ENCODE peak calls at places on chromosome 2, in nine cellular contexts. C is hepatocyte, D is ascending aorta, Z is fibroblast of pulmonary artery, M is thyroid gland, Y is fibroblast of mammary gland, B is GM23338, X is heart right ventricle, W is cardiac fibroblast. N is an unnamed sample.

GRCh38 chr2:68357608-68358337 is 7.3 kb upstream of the PLEK start:
- DNase-seq in M (no peak), Y (peak), D (peak), B (peak), Z (peak), X (peak), W (peak), C (peak), N (no peak)

GRCh38 chr2:30197570-30197969 is 33.8 kb upstream of the LBH start:
- DNase-seq in Y (no peak), D (no peak), C (no peak), Z (no peak), M (no peak), W (no peak), X (no peak), B (peak), N (no peak)

GRCh38 chr2:197191177-197191947 is 119.2 kb downstream of the ANKRD44 start:
- DNase-seq in Y (peak), D (no peak), X (no peak), M (no peak), B (peak), W (peak), Z (peak), C (peak), N (no peak)

GRCh38 chr2:200042944-200043343 is 87.6 kb downstream of the MAIP1 start:
- DNase-seq in B (no peak), X (no peak), C (no peak), M (no peak), Y (peak), D (no peak), Z (no peak), W (peak), N (no peak)

GRCh38 chr2:105470979-105471378 is 72.1 kb upstream of the FHL2 start:
- DNase-seq in D (no peak), X (no peak), Z (no peak), W (no peak), B (no peak), M (no peak), C (no peak), Y (no peak), N (no peak)

GRCh38 chr2:176885661-176886060 is 326.9 kb upstream of the HNRNPA3 start:
- DNase-seq in M (no peak), Y (no peak), W (no peak), X (no peak), B (no peak), Z (no peak), C (no peak), D (no peak), N (no peak)

GRCh38 chr2:166563894-166564293 is 69.8 kb upstream of the SCN7A start:
- DNase-seq in Z (no peak), Y (peak), B (no peak), M (no peak), W (no peak), D (no peak), X (no peak), C (no peak), N (no peak)

GRCh38 chr2:166593403-166593802 is 99.4 kb upstream of the SCN7A start:
- DNase-seq in X (no peak), W (peak), M (no peak), C (no peak), B (no peak), Z (peak), Y (peak), D (no peak), N (no peak)

GRCh38 chr2:84735383-84735782 is 145.5 kb downstream of the TRABD2A start:
- DNase-seq in W (no peak), M (no peak), Y (peak), C (no peak), Z (no peak), D (no peak), X (no peak), B (no peak), N (no peak)

GRCh38 chr2:28674062-28674712 is 77.4 kb upstream of the PPP1CB start:
- DNase-seq in X (no peak), C (no peak), D (no peak), W (peak), Z (peak), M (no peak), Y (no peak), B (no peak), N (no peak)

GRCh38 chr2:234827096-234827860 is 124.5 kb upstream of the SH3BP4 start:
- DNase-seq in W (peak), M (no peak), Y (no peak), C (no peak), D (no peak), X (no peak), Z (no peak), B (no peak), N (no peak)

GRCh38 chr2:179037807-179038206 is 12.1 kb downstream of the CCDC141 start:
- DNase-seq in M (no peak), Z (no peak), X (no peak), D (no peak), W (no peak), B (no peak), Y (no peak), C (no peak), N (no peak)

GRCh38 chr2:150156940-150157339 is 330.5 kb downstream of the RND3 start:
- DNase-seq in Z (no peak), M (no peak), D (no peak), X (no peak), B (no peak), Y (no peak), W (no peak), C (no peak), N (no peak)

GRCh38 chr2:150450765-150451164 is 36.7 kb downstream of the RND3 start:
- DNase-seq in Z (peak), X (no peak), W (no peak), C (no peak), Y (peak), D (no peak), B (no peak), M (no peak), N (no peak)

GRCh38 chr2:106995560-106995959 is 109.6 kb upstream of the ST6GAL2 start:
- DNase-seq in C (no peak), Y (peak), W (peak), M (no peak), Z (peak), D (peak), X (no peak), B (no peak), N (no peak)

GRCh38 chr2:26485725-26486418 is 7.9 kb upstream of the OTOF start:
- DNase-seq in B (no peak), D (no peak), W (no peak), X (no peak), Y (no peak), M (no peak), C (no peak), Z (no peak), N (no peak)

GRCh38 chr2:201151127-201152074 is 31.5 kb upstream of the CASP10 start:
- DNase-seq in W (peak), X (no peak), M (no peak), Y (peak), D (no peak), Z (peak), B (no peak), C (no peak), N (no peak)

GRCh38 chr2:205704101-205704741 is 21.9 kb downstream of the NRP2 start:
- DNase-seq in Y (peak), D (no peak), M (peak), X (no peak), C (no peak), Z (peak), B (no peak), W (no peak), N (no peak)

GRCh38 chr2:1751768-1752725 is 7.7 kb upstream of the PXDN start:
- DNase-seq in X (no peak), W (no peak), Z (no peak), Y (no peak), M (no peak), C (no peak), B (no peak), D (peak), N (no peak)

GRCh38 chr2:191167766-191168165 is 17.0 kb upstream of the STAT4 start:
- DNase-seq in D (no peak), C (no peak), Y (peak), X (no peak), M (no peak), B (no peak), W (peak), Z (peak), N (no peak)

GRCh38 chr2:199458017-199458805 is 472 bp upstream of the SATB2 start:
- DNase-seq in M (no peak), Y (peak), X (no peak), D (no peak), W (no peak), B (peak), C (peak), Z (peak), N (no peak)

GRCh38 chr2:238169021-238169707 is 10.4 kb downstream of the ERFE start:
- DNase-seq in X (no peak), W (peak), C (no peak), B (no peak), D (peak), M (no peak), Z (peak), Y (peak), N (peak)

GRCh38 chr2:6924918-6925194 is 7.6 kb downstream of the RNF144A start:
- DNase-seq in B (no peak), Z (no peak), Y (no peak), X (no peak), D (no peak), C (no peak), W (no peak), M (no peak), N (no peak)

GRCh38 chr2:64212346-64212745 is 68.1 kb upstream of the PELI1 start:
- DNase-seq in D (no peak), B (no peak), M (no peak), Y (peak), W (peak), X (no peak), Z (peak), C (no peak), N (no peak)

GRCh38 chr2:9800975-9801723 is 42.1 kb upstream of the TAF1B start:
- DNase-seq in X (no peak), M (no peak), Y (peak), D (no peak), C (no peak), W (peak), Z (peak), B (no peak), N (no peak)

GRCh38 chr2:25347205-25347815 is 5.6 kb upstream of the DNMT3A start:
- DNase-seq in X (no peak), D (no peak), W (no peak), C (peak), Y (peak), B (no peak), Z (no peak), M (no peak), N (no peak)

GRCh38 chr2:152716805-152717241 is 438 bp downstream of the PRPF40A start:
- DNase-seq in M (peak), Z (no peak), C (peak), W (peak), B (peak), Y (peak), X (no peak), D (peak), N (no peak)

GRCh38 chr2:120783371-120783791 is 47.7 kb downstream of the GLI2 start:
- DNase-seq in D (no peak), C (no peak), M (no peak), Z (peak), X (no peak), Y (peak), B (peak), W (peak), N (no peak)

GRCh38 chr2:100260712-100261620 is 61.3 kb downstream of the LONRF2 start:
- DNase-seq in M (peak), D (peak), B (peak), Z (peak), Y (peak), X (peak), W (peak), C (peak), N (no peak)

GRCh38 chr2:182591774-182592173 is 124.3 kb upstream of the DNAJC10 start:
- DNase-seq in W (no peak), D (no peak), B (peak), C (no peak), Z (no peak), M (no peak), Y (no peak), X (no peak), N (no peak)

GRCh38 chr2:242010567-242011513 is 141.3 kb downstream of the RTP5 start:
- DNase-seq in X (no peak), D (peak), W (no peak), B (no peak), Z (peak), Y (no peak), M (no peak), C (no peak), N (no peak)

GRCh38 chr2:228180126-228181097 is 1.1 kb downstream of the SPHKAP start:
- DNase-seq in B (peak), M (no peak), Y (no peak), X (peak), W (no peak), Z (no peak), D (no peak), C (no peak), N (no peak)

GRCh38 chr2:9739508-9739907 is 103.8 kb upstream of the TAF1B start:
- DNase-seq in M (peak), X (peak), C (no peak), D (peak), Y (no peak), B (no peak), W (peak), Z (peak), N (no peak)

GRCh38 chr2:233387225-233387624 is 32.9 kb downstream of the DGKD start:
- DNase-seq in X (no peak), M (no peak), Y (no peak), C (no peak), W (no peak), D (no peak), B (no peak), Z (no peak), N (no peak)

GRCh38 chr2:25339791-25340339 is 1.9 kb downstream of the DNMT3A start:
- DNase-seq in B (peak), C (peak), W (no peak), Y (no peak), M (peak), Z (no peak), X (no peak), D (no peak), N (no peak)

GRCh38 chr2:76341439-76341838 is 630.7 kb upstream of the GCFC2 start:
- DNase-seq in B (no peak), Z (no peak), D (no peak), M (no peak), Y (no peak), X (no peak), W (no peak), C (no peak), N (no peak)

GRCh38 chr2:39725401-39725800 is 53.7 kb downstream of the THUMPD2 start:
- DNase-seq in M (no peak), C (no peak), X (no peak), Z (peak), D (no peak), W (no peak), Y (peak), B (no peak), N (no peak)

GRCh38 chr2:216994231-216994997 is 134.6 kb upstream of the TNP1 start:
- DNase-seq in B (no peak), Z (no peak), C (no peak), W (no peak), X (no peak), D (no peak), M (no peak), Y (no peak), N (no peak)

GRCh38 chr2:216989335-216990129 is 129.7 kb upstream of the TNP1 start:
- DNase-seq in B (no peak), D (no peak), C (no peak), Y (peak), W (peak), Z (peak), X (no peak), M (no peak), N (no peak)

GRCh38 chr2:216992056-216992455 is 132.2 kb upstream of the TNP1 start:
- DNase-seq in B (no peak), W (peak), X (peak), M (no peak), D (no peak), Y (peak), Z (no peak), C (no peak), N (no peak)

GRCh38 chr2:216987176-216987809 is 127.4 kb upstream of the TNP1 start:
- DNase-seq in M (no peak), X (no peak), Z (no peak), C (no peak), Y (peak), D (no peak), B (no peak), W (no peak), N (no peak)

DNA sequence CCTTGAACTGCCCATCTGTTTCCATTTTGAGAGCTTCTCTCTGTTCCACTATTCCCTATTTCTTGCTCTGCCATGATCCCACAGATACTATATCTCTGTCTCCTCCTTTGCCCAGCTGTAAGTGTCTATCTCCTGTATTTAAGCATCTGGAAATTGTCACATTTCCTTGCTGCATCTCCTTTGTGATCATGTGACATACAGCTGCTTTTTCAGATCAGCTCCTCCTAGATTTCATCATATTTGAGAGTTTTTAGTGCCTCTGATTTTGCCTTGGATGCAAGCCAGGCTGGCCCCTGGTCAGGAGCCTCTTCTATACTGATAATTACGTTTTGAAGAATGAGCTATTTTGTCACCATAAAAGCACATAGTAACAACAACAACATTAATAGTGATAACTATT is 131.7 kb upstream of the TNP1 start:
- DNase-seq in Y (peak), Z (peak), B (no peak), W (peak), C (no peak), M (no peak), X (peak), D (no peak), N (no peak)
- H3K4me3 ChIP-seq in Y (no peak), Z (no peak), B (no peak), W (no peak), C (no peak), M (no peak), X (no peak), D (no peak), N (no peak)

DNA sequence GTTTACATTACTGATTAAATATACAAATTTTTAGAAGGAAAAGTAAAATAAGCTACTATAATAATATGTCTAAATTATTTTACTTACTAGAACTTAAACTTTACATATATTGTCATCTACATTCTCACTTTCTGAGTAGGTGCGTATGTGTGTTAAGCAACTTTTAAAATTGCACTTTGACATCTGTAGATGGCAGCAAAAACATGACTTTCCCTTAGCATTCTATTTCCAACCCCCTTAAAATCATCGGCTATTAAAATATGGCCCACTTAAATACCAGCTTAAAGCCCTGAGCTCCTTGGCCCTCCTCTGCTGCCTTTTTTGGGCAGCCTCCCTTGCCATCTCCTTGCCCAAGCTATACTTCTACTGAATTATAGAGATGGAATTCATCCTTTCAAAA is 78.0 kb downstream of the UPP2 start:
- DNase-seq in B (peak), W (peak), C (no peak), Z (peak), Y (peak), X (no peak), D (no peak), M (no peak), N (no peak)
- TF ChIP-seq CTCF in B (peak), W (peak), C (peak), Z (peak), Y (peak), X (peak), D (no peak), M (no peak), N (no peak)

GRCh38 chr2:158755738-158756137 is 39.4 kb upstream of the DAPL1 start:
- DNase-seq in Z (no peak), W (no peak), Y (no peak), D (no peak), B (peak), M (no peak), X (no peak), C (no peak), N (no peak)

GRCh38 chr2:158755310-158755709 is 39.8 kb upstream of the DAPL1 start:
- DNase-seq in W (no peak), C (peak), B (no peak), M (no peak), X (no peak), D (no peak), Y (peak), Z (no peak), N (no peak)

GRCh38 chr2:158756331-158756730 is 38.8 kb upstream of the DAPL1 start:
- DNase-seq in Y (peak), Z (no peak), C (no peak), M (no peak), D (no peak), W (no peak), B (no peak), X (no peak), N (no peak)

GRCh38 chr2:158754303-158754611 is 40.9 kb upstream of the DAPL1 start:
- DNase-seq in C (no peak), W (no peak), B (no peak), M (no peak), Z (no peak), D (no peak), X (no peak), Y (no peak), N (no peak)

GRCh38 chr2:158753561-158754302 is 41.4 kb upstream of the DAPL1 start:
- DNase-seq in C (peak), M (peak), B (peak), X (no peak), Y (peak), Z (peak), D (no peak), W (peak), N (no peak)
- H3K4me3 ChIP-seq in C (no peak), M (no peak), B (peak), X (peak), Y (peak), Z (peak), D (peak), W (peak), N (peak)

GRCh38 chr2:23387221-23387550 is 2.2 kb downstream of the KLHL29 start:
- DNase-seq in M (no peak), X (no peak), C (no peak), W (no peak), B (no peak), Z (no peak), D (no peak), Y (no peak), N (no peak)
- TF ChIP-seq CTCF in M (no peak), X (no peak), C (no peak), W (no peak), B (no peak), Z (no peak), D (no peak), Y (no peak), N (no peak)

DNA sequence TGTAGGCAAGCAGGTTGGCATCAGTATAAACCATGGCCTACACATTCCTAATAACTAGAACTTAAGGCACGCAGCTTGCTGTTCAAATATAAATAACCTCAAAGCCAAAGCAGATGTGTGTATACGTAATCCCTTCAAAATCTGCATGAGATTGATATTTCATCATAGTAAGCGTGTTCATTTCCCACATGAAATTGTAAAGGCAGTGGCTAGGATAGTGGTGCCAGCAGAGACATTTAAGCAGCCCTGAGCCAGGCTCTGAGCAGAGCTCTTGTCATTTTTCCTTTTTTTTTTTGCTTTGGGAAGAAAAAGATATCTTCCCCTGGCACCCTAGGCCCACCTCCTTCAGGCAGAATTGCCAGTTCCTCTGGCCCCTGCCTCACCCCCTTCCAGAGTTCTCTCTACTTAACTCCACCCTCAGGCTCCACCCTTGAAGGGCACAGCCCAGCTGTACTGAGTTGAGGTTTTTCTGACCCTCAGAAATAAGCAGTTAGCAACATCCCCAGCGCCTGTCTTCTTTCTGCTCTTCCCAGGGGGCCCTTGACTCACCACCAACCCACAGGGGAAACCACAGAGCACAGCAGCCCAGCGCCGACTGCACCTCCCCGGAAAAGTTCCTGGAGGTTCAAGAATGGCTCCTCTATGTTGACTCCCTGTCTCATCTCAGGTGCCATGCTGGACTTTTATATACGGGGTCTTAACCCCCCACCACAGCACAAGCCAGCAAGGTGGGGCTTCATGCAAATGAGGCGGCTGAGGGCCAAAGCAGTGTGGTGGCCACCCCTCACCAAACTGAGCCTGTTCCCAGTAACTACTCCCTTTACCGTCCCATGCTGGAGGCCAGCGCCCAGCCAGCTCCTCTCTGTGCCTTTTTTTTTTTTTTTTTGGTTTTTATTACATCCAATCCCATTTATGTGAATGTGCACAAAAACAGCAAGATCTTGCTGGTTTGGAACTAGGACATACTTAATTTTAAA is 84.7 kb downstream of the EHD3 start:
- DNase-seq in M (no peak), Y (peak), Z (peak), C (no peak), W (peak), B (no peak), D (peak), X (peak), N (no peak)
- H3K4me3 ChIP-seq in M (no peak), Y (no peak), Z (no peak), C (no peak), W (no peak), B (no peak), D (no peak), X (no peak), N (no peak)

N was measured in thoracic aorta.